ENCODE peak calls at places on chromosomes 5 and 9, in ten cellular contexts. N is SK-N-SH, B is aorta, W is MM.1S, S is lung, L is mammary epithelial cell, K is heart left ventricle, A is heart right ventricle, U is A673, Q is tibial nerve. Z is an unnamed sample. For H3K4me1, H3K27me3 and H3K36me3, the result is how much of the 10 kb centered on the place peaks cover.

GRCh38 chr5:10485142-10485795 is 43.6 kb downstream of the ROPN1L start:
- DNase-seq in S (peak), A (peak), B (no peak), U (peak), L (no peak), K (peak), W (no peak), N (peak), Q (peak), Z (peak)

GRCh38 chr5:143649869-143650268 is 162.1 kb upstream of the HMHB1 start:
- DNase-seq in K (no peak), A (no peak), S (no peak), B (no peak), L (no peak), W (peak), N (no peak), Q (no peak), U (no peak), Z (no peak)

GRCh38 chr5:32460702-32461101 is 16.2 kb upstream of the ZFR start:
- DNase-seq in U (no peak), Q (no peak), K (no peak), B (no peak), N (no peak), A (no peak), W (no peak), S (no peak), L (no peak), Z (no peak)

GRCh38 chr9:35510745-35511428 is 21.0 kb downstream of the RUSC2 start:
- DNase-seq in W (no peak), U (no peak), K (peak), N (no peak), L (peak), Q (peak), B (peak), A (peak), S (peak), Z (peak)

GRCh38 chr5:161865510-161865909 is 17.6 kb downstream of the GABRA1 start:
- DNase-seq in A (no peak), L (no peak), Q (no peak), K (no peak), U (no peak), N (no peak), W (no peak), B (no peak), S (no peak), Z (no peak)

GRCh38 chr5:178630475-178630930 is 3.7 kb upstream of the CLK4 start:
- DNase-seq in U (no peak), W (no peak), K (no peak), S (no peak), Q (no peak), L (peak), A (no peak), N (no peak), B (no peak), Z (no peak)

GRCh38 chr5:125484272-125485002 is 738.0 kb upstream of the ZNF608 start:
- DNase-seq in N (peak), Q (peak), K (peak), A (peak), U (peak), S (peak), W (no peak), B (peak), L (peak), Z (peak)

GRCh38 chr5:959581-960531 is 48.7 kb upstream of the NKD2 start:
- DNase-seq in N (peak), Q (no peak), A (peak), K (no peak), U (no peak), W (no peak), L (no peak), S (no peak), B (peak), Z (no peak)

GRCh38 chr9:35811364-35812024 is 568 bp downstream of the SPAG8 start:
- DNase-seq in B (no peak), W (no peak), K (peak), Q (peak), N (no peak), S (no peak), L (no peak), A (peak), U (no peak), Z (peak)

GRCh38 chr5:113268232-113268631 is 166.6 kb downstream of the TSSK1B start:
- DNase-seq in K (no peak), S (no peak), N (no peak), U (no peak), L (peak), B (no peak), W (no peak), A (no peak), Q (no peak), Z (no peak)

GRCh38 chr5:113267361-113267900 is 167.4 kb downstream of the TSSK1B start:
- DNase-seq in W (no peak), L (peak), N (no peak), B (no peak), S (no peak), A (no peak), Q (no peak), K (no peak), U (no peak), Z (no peak)

GRCh38 chr5:113266913-113267227 is 167.9 kb downstream of the TSSK1B start:
- DNase-seq in B (no peak), U (no peak), W (no peak), A (no peak), L (peak), N (no peak), Q (no peak), S (no peak), K (no peak), Z (no peak)

GRCh38 chr5:113265190-113265589 is 169.6 kb downstream of the TSSK1B start:
- DNase-seq in W (no peak), B (no peak), K (no peak), Q (no peak), U (no peak), N (no peak), A (no peak), L (no peak), S (no peak), Z (no peak)

GRCh38 chr5:113266227-113266912 is 168.4 kb downstream of the TSSK1B start:
- DNase-seq in A (no peak), B (no peak), Q (no peak), K (no peak), N (no peak), S (no peak), L (peak), U (no peak), W (no peak), Z (no peak)
- H3K4me1 ChIP-seq in A (under half), B (under half), Q (under half), K (under half), N (under half), S (under half), L (half or more), U (under half), W (under half), Z (under half)

GRCh38 chr5:96533371-96533770 is 100.3 kb upstream of the PCSK1 start:
- DNase-seq in Q (no peak), N (no peak), U (no peak), B (no peak), K (no peak), W (no peak), L (no peak), A (no peak), S (no peak), Z (no peak)

GRCh38 chr5:96537386-96537785 is 104.3 kb upstream of the PCSK1 start:
- DNase-seq in N (no peak), A (no peak), U (peak), W (peak), L (peak), S (no peak), Q (no peak), B (no peak), K (no peak), Z (no peak)

DNA sequence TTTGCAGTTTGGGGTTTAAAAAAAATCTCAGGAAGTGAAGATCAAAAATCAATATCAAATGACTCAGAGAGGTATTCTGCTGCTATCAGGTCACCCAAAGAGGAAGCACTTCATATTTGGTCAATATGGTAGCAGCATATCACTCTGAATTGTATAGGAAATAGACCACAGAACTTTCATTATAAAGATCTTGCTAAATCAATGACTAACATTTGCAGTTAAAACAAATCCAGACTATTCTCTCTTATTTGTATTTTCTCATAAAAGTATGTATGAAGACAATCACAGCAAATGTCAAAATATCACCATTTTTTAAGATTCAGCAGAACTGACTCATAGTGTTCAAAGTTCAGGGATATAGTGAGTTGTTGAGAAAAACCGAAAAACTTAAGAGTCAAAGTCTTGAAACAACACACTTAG is 105.8 kb upstream of the PCSK1 start:
- DNase-seq in S (no peak), U (no peak), N (no peak), Q (no peak), L (no peak), K (no peak), A (no peak), B (no peak), W (no peak), Z (no peak)
- H3K27me3 ChIP-seq in S (under half), U (under half), N (under half), Q (under half), L (under half), K (under half), A (under half), B (under half), W (under half), Z (under half)

GRCh38 chr9:130694205-130694604 is 625 bp downstream of the EXOSC2 start:
- DNase-seq in A (no peak), N (no peak), S (no peak), L (no peak), W (no peak), K (no peak), B (no peak), Q (no peak), U (no peak), Z (no peak)

GRCh38 chr9:130696139-130696650 is 2.6 kb downstream of the EXOSC2 start:
- DNase-seq in K (no peak), S (no peak), U (no peak), B (peak), W (no peak), A (no peak), N (no peak), Q (no peak), L (no peak), Z (no peak)

GRCh38 chr9:130699047-130699446 is 5.5 kb downstream of the EXOSC2 start:
- DNase-seq in N (no peak), L (no peak), B (no peak), S (no peak), Q (no peak), U (no peak), K (no peak), W (no peak), A (no peak), Z (no peak)

GRCh38 chr9:130698514-130698913 is 4.9 kb downstream of the EXOSC2 start:
- DNase-seq in A (no peak), N (no peak), U (no peak), L (no peak), K (no peak), W (no peak), B (peak), Q (no peak), S (no peak), Z (no peak)

GRCh38 chr9:130696996-130697395 is 3.4 kb downstream of the EXOSC2 start:
- DNase-seq in K (no peak), S (no peak), B (no peak), W (no peak), L (no peak), N (no peak), U (no peak), Q (no peak), A (no peak), Z (no peak)
- H3K36me3 ChIP-seq in K (under half), S (under half), B (under half), W (under half), L (under half), N (under half), U (half or more), Q (half or more), A (under half), Z (under half)

GRCh38 chr5:122984425-122984824 is 52.1 kb downstream of the PPIC start:
- DNase-seq in U (no peak), K (no peak), Q (no peak), W (no peak), A (no peak), N (no peak), L (no peak), S (no peak), B (no peak), Z (no peak)

GRCh38 chr5:122982376-122982775 is 54.1 kb downstream of the PPIC start:
- DNase-seq in A (no peak), B (no peak), S (no peak), W (no peak), U (no peak), L (no peak), K (no peak), N (no peak), Q (no peak), Z (no peak)

GRCh38 chr5:122985954-122986721 is 50.4 kb downstream of the PPIC start:
- DNase-seq in U (no peak), Q (no peak), B (no peak), N (no peak), K (no peak), L (no peak), S (no peak), W (no peak), A (no peak), Z (no peak)

GRCh38 chr5:122981846-122982245 is 54.7 kb downstream of the PPIC start:
- DNase-seq in K (no peak), S (no peak), L (no peak), W (no peak), N (no peak), U (no peak), Q (no peak), A (no peak), B (no peak), Z (no peak)

GRCh38 chr5:122985006-122985700 is 51.4 kb downstream of the PPIC start:
- DNase-seq in Q (no peak), N (no peak), A (no peak), L (no peak), K (no peak), W (no peak), U (no peak), B (no peak), S (no peak), Z (no peak)
- H3K4me1 ChIP-seq in Q (under half), N (under half), A (under half), L (under half), K (under half), W (under half), U (under half), B (under half), S (under half), Z (under half)

DNA sequence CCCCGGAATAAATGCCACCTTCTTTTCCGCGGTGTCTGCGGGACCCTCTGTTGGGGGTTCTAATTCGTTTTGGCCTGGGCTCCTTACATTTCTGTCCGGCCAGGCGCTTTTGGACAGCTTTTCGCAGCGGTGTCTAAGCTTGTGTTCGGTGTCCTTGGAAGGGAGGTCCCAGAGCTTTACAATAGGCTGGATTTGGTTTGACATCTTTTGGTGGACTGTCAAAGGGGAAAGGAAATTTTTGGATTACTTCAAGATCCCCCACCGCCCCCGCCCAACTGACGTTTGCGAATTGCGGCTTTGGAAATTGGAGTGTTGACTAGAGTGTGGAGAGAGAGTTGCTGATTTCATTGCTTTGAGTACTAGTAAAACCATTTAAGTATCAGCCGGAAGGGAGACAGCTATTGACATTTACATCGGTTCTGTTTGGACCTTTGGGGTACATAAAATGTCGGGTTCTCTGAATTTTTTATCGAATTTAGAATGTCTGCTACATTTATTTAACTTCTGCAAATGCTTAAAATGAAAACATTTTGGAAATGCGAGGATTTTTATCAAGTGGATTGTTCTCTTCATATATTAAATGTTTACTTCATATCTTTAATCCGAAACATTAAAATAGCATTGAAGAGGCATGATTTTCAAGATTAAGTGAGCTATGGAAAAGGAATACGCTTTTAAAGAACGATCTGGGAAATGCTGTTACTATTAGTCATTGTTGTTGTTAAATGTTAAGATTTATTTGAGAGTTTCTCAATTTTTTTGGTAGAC is 4.7 kb upstream of the PURA start:
- DNase-seq in N (no peak), Q (no peak), K (peak), B (no peak), U (no peak), A (peak), S (no peak), W (no peak), L (no peak), Z (no peak)
- H3K27me3 ChIP-seq in N (under half), Q (under half), K (under half), B (under half), U (under half), A (under half), S (under half), W (under half), L (under half), Z (under half)

GRCh38 chr9:136515276-136515675 is 30.6 kb downstream of the NOTCH1 start:
- DNase-seq in K (no peak), A (no peak), U (no peak), S (no peak), B (no peak), W (no peak), Q (no peak), N (no peak), L (no peak), Z (no peak)
- H3K36me3 ChIP-seq in K (half or more), A (under half), U (under half), S (half or more), B (under half), W (under half), Q (half or more), N (half or more), L (under half), Z (under half)

GRCh38 chr9:124661184-124661755 is 109.8 kb downstream of the NR6A1 start:
- DNase-seq in U (no peak), Q (no peak), A (no peak), K (no peak), W (no peak), L (no peak), S (no peak), B (no peak), N (no peak), Z (no peak)

GRCh38 chr9:124662561-124662960 is 108.5 kb downstream of the NR6A1 start:
- DNase-seq in Q (no peak), U (no peak), A (no peak), B (no peak), K (no peak), N (no peak), W (no peak), S (no peak), L (no peak), Z (no peak)

GRCh38 chr9:124659099-124659659 is 111.9 kb downstream of the NR6A1 start:
- DNase-seq in A (peak), Q (peak), L (peak), W (peak), U (peak), N (peak), K (peak), B (peak), S (peak), Z (peak)

GRCh38 chr9:124658165-124659017 is 112.7 kb downstream of the NR6A1 start:
- DNase-seq in W (no peak), Q (peak), U (peak), K (peak), N (peak), B (peak), A (peak), L (peak), S (peak), Z (peak)

GRCh38 chr9:124660341-124660801 is 110.7 kb downstream of the NR6A1 start:
- DNase-seq in B (no peak), S (no peak), N (peak), Q (no peak), L (peak), U (peak), K (peak), W (no peak), A (no peak), Z (peak)
- H3K4me1 ChIP-seq in B (under half), S (under half), N (under half), Q (under half), L (under half), U (under half), K (under half), W (under half), A (under half), Z (under half)

GRCh38 chr5:2199697-2200096 is 317.0 kb upstream of the IRX4 start:
- DNase-seq in B (peak), S (no peak), K (no peak), L (no peak), A (no peak), Q (no peak), N (no peak), W (no peak), U (no peak), Z (no peak)
- H3K27me3 ChIP-seq in B (under half), S (under half), K (under half), L (under half), A (under half), Q (under half), N (half or more), W (under half), U (under half), Z (under half)

DNA sequence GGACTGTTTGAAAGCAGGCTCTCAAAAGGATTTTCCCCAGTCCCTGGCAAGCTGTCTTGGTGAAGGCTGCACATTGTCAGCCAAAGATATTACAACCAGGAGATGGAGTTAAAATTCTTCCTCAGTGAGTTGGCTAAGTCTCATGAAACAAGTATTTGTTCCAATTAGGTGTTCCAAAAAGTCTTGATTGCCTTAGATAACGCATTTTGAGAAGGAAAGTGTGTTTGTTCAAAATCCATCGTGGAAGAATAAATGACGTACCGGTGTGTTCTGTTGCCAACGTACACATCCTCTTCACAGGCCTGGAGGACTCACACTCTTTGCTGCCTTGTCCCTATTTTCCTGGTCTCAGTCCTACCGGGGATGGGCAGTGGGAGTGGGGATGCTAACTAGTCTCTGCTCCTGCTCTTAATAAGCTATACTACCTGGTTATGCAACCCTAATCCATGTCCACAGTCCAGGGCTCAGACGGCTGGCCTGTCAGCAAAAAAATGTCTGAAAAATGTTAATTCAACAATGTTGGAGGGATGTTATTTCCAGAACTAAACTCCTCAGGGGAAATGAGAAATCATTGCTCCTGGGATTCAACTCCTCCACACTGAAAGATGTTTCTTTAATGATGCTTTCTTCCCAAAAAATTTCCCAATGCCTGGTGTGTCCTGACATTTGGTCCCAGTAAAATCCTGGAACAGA is 175.3 kb upstream of the KLF9 start:
- DNase-seq in S (no peak), U (no peak), K (peak), Q (peak), N (no peak), L (peak), A (peak), B (no peak), W (no peak), Z (no peak)
- H3K36me3 ChIP-seq in S (under half), U (under half), K (under half), Q (under half), N (under half), L (under half), A (under half), B (under half), W (under half), Z (under half)

GRCh38 chr5:179734536-179735164 is 2.0 kb downstream of the MAML1 start:
- DNase-seq in A (no peak), W (no peak), S (no peak), K (no peak), Q (no peak), B (no peak), L (no peak), N (no peak), U (no peak), Z (no peak)
- H3K4me1 ChIP-seq in A (under half), W (under half), S (under half), K (under half), Q (under half), B (under half), L (under half), N (under half), U (under half), Z (under half)